ENCODE peak calls at places on chromosome 13, in seven cellular contexts. D is AG04450, L is dorsolateral prefrontal cortex, V is astrocyte of the spinal cord, U is A673, F is tibial artery, Q is testis. H is an unnamed sample.

GRCh38 chr13:110965038-110965754 is 50.3 kb upstream of the ANKRD10 start:
- DNase-seq in D (no peak), L (no peak), V (peak; percentile 58), U (no peak), F (no peak), Q (no peak), H (peak; percentile 71)

GRCh38 chr13:100306042-100306441 is 217.1 kb downstream of the PCCA start:
- DNase-seq in D (no peak), L (no peak), V (no peak), U (peak; percentile 26), F (no peak), Q (no peak), H (no peak)

GRCh38 chr13:37648604-37649003 is 50.0 kb upstream of the POSTN start:
- DNase-seq in D (peak; percentile 62), L (no peak), V (peak; percentile 56), U (no peak), F (no peak), Q (no peak), H (peak; percentile 31)

GRCh38 chr13:42539670-42540069 is 34.3 kb upstream of the TNFSF11 start:
- DNase-seq in D (no peak), L (no peak), V (peak; percentile 52), U (no peak), F (no peak), Q (no peak), H (no peak)

GRCh38 chr13:105426454-105426853 is 1109.0 kb downstream of the EFNB2 start:
- DNase-seq in D (no peak), L (no peak), V (no peak), U (no peak), F (no peak), Q (no peak), H (no peak)

GRCh38 chr13:50267917-50268316 is 252.7 kb downstream of the KCNRG start:
- DNase-seq in D (no peak), L (no peak), V (no peak), U (no peak), F (no peak), Q (no peak), H (no peak)

GRCh38 chr13:54185785-54186184 is 1157.2 kb downstream of the OLFM4 start:
- DNase-seq in D (no peak), L (no peak), V (no peak), U (peak; percentile 41), F (no peak), Q (no peak), H (no peak)

GRCh38 chr13:81017525-81018152 is 676.7 kb upstream of the SPRY2 start:
- DNase-seq in D (no peak), L (no peak), V (peak; percentile 59), U (peak; percentile 62), F (no peak), Q (no peak), H (peak; percentile 2)

GRCh38 chr13:61255035-61255796 is 160.4 kb downstream of the PCDH20 start:
- DNase-seq in D (no peak), L (no peak), V (peak; percentile 8), U (peak; percentile 63), F (no peak), Q (no peak), H (no peak)

GRCh38 chr13:20160346-20161274 is at the start of gene GJA3:
- DNase-seq in D (no peak), L (no peak), V (no peak), U (peak; percentile 63), F (no peak), Q (peak; percentile 84), H (no peak)

GRCh38 chr13:60111726-60112125 is 52.0 kb downstream of the DIAPH3 start:
- DNase-seq in D (no peak), L (no peak), V (peak; percentile 12), U (no peak), F (no peak), Q (no peak), H (no peak)

GRCh38 chr13:39129253-39129652 is 91.0 kb downstream of the NHLRC3 start:
- DNase-seq in D (no peak), L (no peak), V (no peak), U (no peak), F (no peak), Q (no peak), H (no peak)

GRCh38 chr13:25840931-25841330 is 210.9 kb downstream of the SHISA2 start:
- DNase-seq in D (no peak), L (no peak), V (no peak), U (no peak), F (no peak), Q (no peak), H (no peak)

GRCh38 chr13:72555601-72556000 is 171.8 kb downstream of the MZT1 start:
- DNase-seq in D (no peak), L (no peak), V (no peak), U (no peak), F (no peak), Q (no peak), H (no peak)

GRCh38 chr13:108003626-108004025 is 211.7 kb downstream of the LIG4 start:
- DNase-seq in D (no peak), L (no peak), V (no peak), U (no peak), F (no peak), Q (peak; percentile 36), H (no peak)

GRCh38 chr13:104962411-104962810 is 1573.1 kb downstream of the EFNB2 start:
- DNase-seq in D (no peak), L (no peak), V (no peak), U (no peak), F (no peak), Q (no peak), H (no peak)

GRCh38 chr13:25200783-25201182 is 28.7 kb upstream of the AMER2 start:
- DNase-seq in D (no peak), L (no peak), V (no peak), U (no peak), F (no peak), Q (no peak), H (no peak)

GRCh38 chr13:57604442-57604841 is 27.1 kb upstream of the PCDH17 start:
- DNase-seq in D (no peak), L (no peak), V (no peak), U (no peak), F (no peak), Q (no peak), H (no peak)

GRCh38 chr13:59877933-59878332 is 285.8 kb downstream of the DIAPH3 start:
- DNase-seq in D (no peak), L (no peak), V (peak; percentile 31), U (no peak), F (no peak), Q (no peak), H (no peak)

GRCh38 chr13:110179116-110179857 is 127.7 kb downstream of the COL4A1 start:
- DNase-seq in D (no peak), L (no peak), V (no peak), U (no peak), F (no peak), Q (no peak), H (no peak)

DNA sequence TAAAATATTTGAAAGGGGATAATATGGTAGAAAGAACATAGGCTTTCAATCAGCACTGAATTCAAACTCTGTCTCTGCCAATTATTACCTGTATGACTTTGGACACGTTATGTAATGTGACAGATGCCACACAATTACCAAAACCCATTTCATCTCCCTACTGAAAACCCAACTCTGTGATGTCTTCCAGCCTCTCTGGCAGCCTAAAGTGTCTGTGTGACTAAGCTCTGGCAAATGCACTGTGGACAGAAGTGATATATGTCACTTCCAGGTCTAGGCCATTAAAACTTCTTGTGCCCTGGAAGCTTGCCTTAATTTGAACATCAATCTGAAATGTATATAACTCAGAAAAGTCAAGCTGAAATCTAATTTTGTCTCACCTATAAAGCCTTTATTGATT is 552.0 kb downstream of the RFC3 start:
- DNase-seq in D (no peak), L (no peak), V (no peak), U (no peak), F (no peak), Q (no peak), H (no peak)
- TF ChIP-seq CTCF in D (no peak), L (no peak), V (no peak), U (no peak), F (no peak), Q (no peak), H (no peak)

DNA sequence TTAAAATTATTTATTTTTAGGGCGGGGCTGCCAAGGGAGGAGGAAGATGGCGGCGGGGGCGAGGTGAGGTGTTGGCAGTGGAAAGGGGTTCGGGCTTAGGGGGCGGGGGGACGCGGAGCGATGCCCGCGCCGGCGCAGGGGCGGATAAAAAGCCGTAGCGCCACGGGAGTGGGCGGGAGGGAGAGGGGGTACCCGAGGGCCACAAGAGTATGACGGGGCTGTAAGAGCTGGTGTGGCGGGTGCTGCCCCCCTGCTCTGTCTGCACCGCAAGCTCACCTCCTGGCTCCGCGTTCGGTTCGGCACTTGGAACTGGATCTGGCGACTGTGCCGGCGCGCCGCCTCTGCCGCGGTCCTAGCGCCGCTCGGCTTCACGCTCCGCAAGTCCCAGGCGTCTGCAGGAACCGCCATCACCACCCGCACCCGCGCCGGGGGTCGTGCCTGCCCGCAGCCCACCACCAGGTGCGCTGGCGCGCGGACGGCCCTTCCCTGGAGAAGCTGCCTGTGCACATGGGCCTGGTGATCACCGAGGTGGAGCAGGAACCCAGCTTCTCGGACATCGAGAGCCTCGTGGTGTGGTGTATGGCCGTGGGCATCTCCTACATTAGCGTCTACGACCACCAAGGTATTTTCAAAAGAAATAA is 265.2 kb upstream of the SGCG start:
- DNase-seq in D (no peak), L (peak; percentile 77), V (peak; percentile 48), U (peak; percentile 40), F (peak; percentile 38), Q (peak; percentile 89), H (no peak)
- H3K4me3 ChIP-seq in D (peak overlapping the region; percentile 75), L (peak overlapping the region; percentile 72), V (peak overlapping the region; percentile 64), U (peak overlapping the region; percentile 62), F (peak overlapping the region; percentile 69), Q (peak overlapping the region; percentile 75), H (peak overlapping the region; percentile 35)

DNA sequence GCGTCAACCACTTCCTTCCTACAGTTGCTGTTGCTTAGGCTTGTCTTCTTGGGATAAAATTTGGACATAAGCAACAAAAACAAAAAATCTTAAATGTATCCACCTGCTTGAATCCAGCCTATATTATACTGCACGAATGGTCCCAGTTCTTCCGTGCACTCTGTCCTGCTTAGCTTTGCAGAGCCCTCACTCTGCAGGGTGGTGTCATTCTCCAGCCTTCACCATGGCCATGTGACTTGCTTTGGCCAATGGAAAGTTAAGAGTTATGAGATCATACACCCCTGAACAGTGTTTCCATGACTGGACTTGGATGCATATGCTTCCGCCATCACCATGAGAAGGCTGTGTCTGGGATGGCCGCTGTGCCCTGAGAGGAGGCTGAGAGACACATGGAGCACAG is 27.4 kb upstream of the SACS start:
- DNase-seq in D (no peak), L (no peak), V (no peak), U (no peak), F (no peak), Q (no peak), H (no peak)
- TF ChIP-seq CTCF in D (no peak), L (no peak), V (no peak), U (no peak), F (no peak), Q (no peak), H (no peak)

DNA sequence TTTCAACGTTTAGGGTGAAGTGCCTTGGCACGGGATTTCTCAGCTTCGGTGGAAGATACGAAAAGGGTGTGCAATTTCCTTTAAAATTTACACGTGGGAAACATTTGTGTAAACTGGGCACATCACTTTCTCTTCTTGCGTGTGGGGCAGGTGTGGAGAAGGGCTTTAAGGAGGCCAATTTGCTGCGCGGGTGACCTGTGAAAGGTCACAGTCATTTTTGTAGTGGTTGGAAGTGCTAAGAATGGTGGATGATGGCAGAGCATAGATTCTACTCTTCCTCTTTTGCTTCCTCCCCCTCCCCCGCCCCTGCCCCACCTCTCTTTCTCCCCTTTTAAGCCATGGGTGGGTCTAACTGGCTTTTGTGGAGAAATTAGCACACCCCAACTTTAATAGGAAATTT is 7.2 kb downstream of the SLITRK5 start:
- DNase-seq in D (no peak), L (no peak), V (no peak), U (no peak), F (no peak), Q (no peak), H (no peak)
- H3K4me3 ChIP-seq in D (no peak overlapping the region), L (peak overlapping the region; percentile 73), V (peak overlapping the region; percentile 40), U (peak overlapping the region; percentile 48), F (peak overlapping the region; percentile 46), Q (peak overlapping the region; percentile 35), H (no peak overlapping the region)

H was measured in HFF-Myc.